ENCODE peak calls at places on chromosomes 12 and 14, in eight cellular contexts. C is psoas muscle, G is foreskin fibroblast, Y is uterus, Z is tibial artery, I is fibroblast of the aortic adventitia, N is transverse colon, M is Caco-2. X is an unnamed sample.

GRCh38 chr14:94394594-94395305 is 6.3 kb upstream of the SERPINA1 start:
- DNase-seq in C (peak), G (peak), Y (no peak), Z (peak), I (peak), N (peak), M (no peak), X (peak)

GRCh38 chr14:75213172-75213571 is 36.8 kb upstream of the TMED10 start:
- DNase-seq in C (no peak), G (peak), Y (no peak), Z (no peak), I (no peak), N (no peak), M (no peak), X (no peak)

GRCh38 chr12:69544087-69544486 is 41.2 kb upstream of the CCT2 start:
- DNase-seq in C (no peak), G (no peak), Y (no peak), Z (no peak), I (no peak), N (no peak), M (no peak), X (no peak)

GRCh38 chr12:49129332-49130150 is 1.7 kb downstream of the TUBA1B start:
- DNase-seq in C (peak), G (no peak), Y (no peak), Z (no peak), I (no peak), N (no peak), M (no peak), X (no peak)

GRCh38 chr14:60657609-60657983 is 8.3 kb upstream of the SIX1 start:
- DNase-seq in C (no peak), G (peak), Y (no peak), Z (no peak), I (no peak), N (no peak), M (no peak), X (no peak)

GRCh38 chr14:101120636-101121398 is 217.3 kb upstream of the RTL1 start:
- DNase-seq in C (peak), G (no peak), Y (peak), Z (peak), I (no peak), N (peak), M (no peak), X (no peak)

GRCh38 chr12:76119887-76120286 is 35.4 kb upstream of the NAP1L1 start:
- DNase-seq in C (no peak), G (no peak), Y (no peak), Z (no peak), I (no peak), N (no peak), M (no peak), X (no peak)

GRCh38 chr14:29037428-29037827 is 270.8 kb downstream of the FOXG1 start:
- DNase-seq in C (no peak), G (peak), Y (no peak), Z (no peak), I (no peak), N (no peak), M (no peak), X (no peak)

GRCh38 chr12:6912164-6912956 is 2.0 kb upstream of the ENO2 start:
- DNase-seq in C (no peak), G (no peak), Y (no peak), Z (no peak), I (no peak), N (no peak), M (no peak), X (no peak)

GRCh38 chr14:69048456-69048855 is 69.4 kb upstream of the ACTN1 start:
- DNase-seq in C (no peak), G (no peak), Y (no peak), Z (no peak), I (no peak), N (peak), M (no peak), X (no peak)

GRCh38 chr14:39374846-39375245 is 57.4 kb downstream of the FBXO33 start:
- DNase-seq in C (no peak), G (peak), Y (no peak), Z (no peak), I (peak), N (no peak), M (no peak), X (no peak)

GRCh38 chr12:56931474-56931978 is 2.7 kb downstream of the SDR9C7 start:
- DNase-seq in C (no peak), G (peak), Y (no peak), Z (no peak), I (peak), N (no peak), M (peak), X (no peak)

GRCh38 chr14:57943038-57943437 is 77.1 kb upstream of the SLC35F4 start:
- DNase-seq in C (no peak), G (no peak), Y (no peak), Z (no peak), I (no peak), N (no peak), M (no peak), X (no peak)
- H3K4me3 ChIP-seq in C (no peak), G (no peak), Y (no peak), Z (no peak), I (no peak), N (no peak), M (no peak), X (no peak)

DNA sequence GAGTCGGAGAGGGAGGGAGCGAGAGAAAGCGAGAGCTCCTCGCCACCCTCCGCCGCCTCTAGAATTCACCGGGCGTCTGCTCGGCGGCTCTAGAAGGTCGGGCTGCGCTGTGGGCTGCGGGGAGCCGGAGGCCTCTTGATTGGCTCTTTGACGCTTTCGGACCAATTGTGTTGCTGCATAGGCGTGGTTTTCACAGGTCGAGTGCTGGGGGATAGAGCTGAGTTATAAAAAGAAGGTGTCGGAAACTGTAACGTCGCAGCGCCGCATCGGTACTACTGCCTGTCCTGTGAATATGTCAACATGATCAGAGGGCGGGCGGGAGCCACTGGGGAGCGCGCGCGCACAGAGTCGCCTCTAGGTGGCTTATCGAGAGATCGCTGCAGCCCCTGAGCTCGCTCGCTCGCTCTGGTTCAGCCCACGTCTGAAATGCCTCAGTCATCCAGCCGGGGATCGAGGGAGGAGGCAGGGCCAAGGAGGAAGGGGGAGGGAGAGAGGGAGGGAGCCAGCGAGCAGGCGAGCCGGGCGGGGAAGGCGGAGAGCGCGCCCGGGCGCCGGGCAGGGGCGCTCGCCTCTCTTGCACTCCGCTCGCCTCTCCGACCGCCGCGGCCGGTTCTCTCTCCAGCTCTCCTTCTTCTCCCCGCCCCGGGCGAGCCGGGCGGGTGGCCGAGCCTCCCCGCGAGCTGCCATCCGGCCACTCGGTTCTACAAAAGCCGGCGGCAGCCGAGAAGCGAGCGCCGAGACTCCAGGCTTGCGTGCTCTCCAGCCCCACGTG is at the start of gene TBX3:
- DNase-seq in C (peak), G (peak), Y (peak), Z (peak), I (peak), N (peak), M (peak), X (peak)
- TF ChIP-seq CTCF in C (peak), G (peak), Y (peak), Z (peak), I (peak), N (peak), M (peak), X (peak)

DNA sequence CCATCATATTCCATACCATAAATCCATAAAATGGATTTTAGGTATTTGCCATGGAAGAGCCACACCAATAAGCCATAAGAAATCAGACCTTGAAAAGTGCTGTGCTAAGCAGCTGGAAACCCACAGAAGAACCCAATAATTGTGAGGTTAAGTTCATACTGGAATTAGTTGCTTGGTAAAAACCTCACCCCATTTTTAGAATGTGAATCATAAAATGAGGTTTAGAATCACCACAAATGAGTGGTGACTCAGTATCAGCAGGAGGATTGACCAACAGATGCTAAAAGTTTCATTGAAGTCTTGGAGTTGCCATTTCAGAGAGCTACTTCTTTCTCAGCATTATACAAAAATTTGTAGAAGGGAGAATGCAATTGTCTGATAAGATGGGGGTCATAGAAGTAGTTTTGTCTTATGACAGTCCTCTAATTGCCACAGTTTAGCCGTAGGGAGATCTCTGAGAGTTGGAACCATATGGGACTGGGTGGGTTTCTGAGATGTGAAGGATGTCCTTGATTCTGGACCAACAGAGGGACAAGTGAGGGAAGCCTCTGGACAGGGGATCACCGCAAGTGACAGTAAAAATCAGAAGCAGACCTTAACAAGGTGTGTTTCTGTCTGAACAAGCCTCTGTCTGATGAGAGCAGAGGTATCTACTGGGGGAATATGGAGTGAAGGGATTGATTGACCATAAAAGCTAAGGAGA is 1.4 kb upstream of the STON2 start:
- DNase-seq in C (no peak), G (peak), Y (no peak), Z (no peak), I (peak), N (no peak), M (no peak), X (no peak)
- H3K4me3 ChIP-seq in C (no peak), G (no peak), Y (no peak), Z (no peak), I (no peak), N (no peak), M (no peak), X (no peak)

GRCh38 chr12:117470804-117471203 is 109.4 kb upstream of the NOS1 start:
- DNase-seq in C (no peak), G (no peak), Y (no peak), Z (no peak), I (no peak), N (no peak), M (no peak), X (no peak)

GRCh38 chr12:117469883-117470483 is 108.6 kb upstream of the NOS1 start:
- DNase-seq in C (no peak), G (no peak), Y (no peak), Z (no peak), I (no peak), N (no peak), M (no peak), X (no peak)

GRCh38 chr12:117466677-117467362 is 105.4 kb upstream of the NOS1 start:
- DNase-seq in C (no peak), G (no peak), Y (no peak), Z (no peak), I (no peak), N (peak), M (peak), X (no peak)

GRCh38 chr12:117472983-117473382 is 111.6 kb upstream of the NOS1 start:
- DNase-seq in C (peak), G (no peak), Y (no peak), Z (no peak), I (no peak), N (no peak), M (peak), X (no peak)

DNA sequence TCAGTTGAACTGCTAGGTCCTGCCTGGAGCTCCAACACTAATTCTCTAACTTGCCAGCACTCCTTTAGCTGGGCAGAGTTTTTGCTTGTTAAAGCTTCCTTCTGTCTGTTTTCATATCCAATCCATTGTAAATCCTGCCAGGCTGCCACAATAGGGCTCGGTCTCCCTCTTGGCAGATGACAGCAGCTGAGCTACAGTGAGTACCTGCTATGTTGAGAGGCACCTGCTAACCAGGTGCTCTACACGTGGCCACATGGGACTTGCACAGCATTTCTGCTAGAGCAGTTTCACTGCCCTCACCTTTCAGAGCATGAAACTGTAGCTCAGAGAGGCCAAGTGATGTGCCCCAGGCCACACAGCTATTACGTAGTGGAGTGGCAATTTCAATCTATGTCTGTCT is 106.6 kb upstream of the NOS1 start:
- DNase-seq in C (no peak), G (no peak), Y (no peak), Z (no peak), I (no peak), N (no peak), M (no peak), X (no peak)
- TF ChIP-seq CTCF in C (no peak), G (no peak), Y (no peak), Z (no peak), I (no peak), N (no peak), M (no peak), X (no peak)

GRCh38 chr12:77847665-77848431 is 17.2 kb downstream of the NAV3 start:
- DNase-seq in C (no peak), G (peak), Y (no peak), Z (no peak), I (peak), N (no peak), M (no peak), X (no peak)
- H3K4me3 ChIP-seq in C (no peak), G (no peak), Y (no peak), Z (no peak), I (no peak), N (no peak), M (no peak), X (no peak)

DNA sequence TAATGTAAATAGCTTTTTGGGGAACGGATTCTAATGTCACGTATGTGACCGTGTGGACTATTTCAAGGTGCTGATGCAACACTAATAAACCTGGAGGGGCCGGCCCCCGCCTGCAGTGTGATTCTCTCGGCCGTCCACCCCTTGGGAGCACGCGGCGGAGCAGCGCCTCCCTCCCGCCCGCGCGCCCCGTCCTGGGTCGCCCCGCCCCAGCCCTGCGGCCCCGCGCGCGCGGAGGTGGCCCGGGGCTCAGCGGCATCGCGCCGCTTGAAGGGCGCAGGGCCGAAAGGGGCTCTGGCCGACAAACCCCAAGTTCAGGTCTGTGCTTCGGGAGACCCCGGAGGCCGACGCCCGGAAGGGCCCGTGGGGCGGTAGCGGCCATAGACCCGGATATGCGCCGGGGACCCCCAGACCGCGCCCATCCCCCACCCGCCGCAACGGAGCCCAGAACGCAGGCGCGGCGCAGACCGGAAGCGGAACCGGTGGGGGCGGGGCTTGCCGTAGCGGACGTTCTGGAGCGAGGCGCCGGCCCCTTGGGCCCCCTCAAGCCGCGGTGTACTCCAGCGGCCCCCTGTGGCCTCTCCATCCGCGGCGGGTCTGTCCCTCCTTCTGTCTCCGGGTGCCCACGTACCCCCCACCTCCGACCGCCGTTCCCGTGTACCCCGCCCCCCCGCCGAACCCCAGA is at the start of gene TEX22:
- DNase-seq in C (peak), G (peak), Y (peak), Z (peak), I (peak), N (peak), M (peak), X (peak)
- TF ChIP-seq CTCF in C (peak), G (no peak), Y (peak), Z (no peak), I (no peak), N (no peak), M (no peak), X (no peak)

GRCh38 chr14:95557291-95557690 is 22.4 kb downstream of the GLRX5 start:
- DNase-seq in C (no peak), G (no peak), Y (no peak), Z (no peak), I (no peak), N (no peak), M (no peak), X (no peak)
- H3K4me3 ChIP-seq in C (no peak), G (no peak), Y (no peak), Z (no peak), I (no peak), N (no peak), M (no peak), X (no peak)

GRCh38 chr14:73785834-73786631 is 65.6 kb upstream of the PTGR2 start:
- DNase-seq in C (peak), G (peak), Y (peak), Z (peak), I (peak), N (peak), M (peak), X (peak)
- TF ChIP-seq CTCF in C (peak), G (no peak), Y (peak), Z (peak), I (peak), N (peak), M (peak), X (peak)

DNA sequence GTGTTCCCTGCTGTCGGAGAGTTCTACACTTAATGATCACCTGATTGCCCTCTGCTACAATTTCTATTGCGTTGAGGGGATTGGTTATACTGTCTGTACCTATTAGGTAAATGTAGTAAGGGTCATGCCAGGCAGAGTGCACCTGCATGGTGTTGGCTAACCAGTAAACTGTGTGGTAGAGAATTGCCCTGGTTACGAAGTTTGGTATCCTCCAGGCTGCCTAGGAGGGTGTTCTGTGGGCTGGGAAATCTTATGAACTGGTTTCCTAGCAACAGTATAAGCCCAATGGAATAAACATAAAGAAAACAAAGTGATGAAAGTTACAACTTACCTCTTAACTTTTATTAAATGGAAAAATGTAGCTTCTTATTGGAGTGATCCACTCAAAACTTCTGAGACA is 1.4 kb downstream of the CCDC91 start:
- DNase-seq in C (no peak), G (no peak), Y (no peak), Z (no peak), I (peak), N (peak), M (no peak), X (no peak)
- H3K4me3 ChIP-seq in C (peak), G (peak), Y (peak), Z (peak), I (peak), N (no peak), M (peak), X (peak)

X was measured in gastrocnemius medialis.